ENCODE peak calls at places on chromosome 19, in five cellular contexts. A, D, N, I and F are unnamed samples. For H3K9me3, the result is how much of the 10 kb centered on the place peaks cover.

GRCh38 chr19:6654347-6655310 is 15.3 kb downstream of the TNFSF14 start:
- DNase-seq in I (no peak), A (no peak), D (no peak), N (no peak), F (no peak)

GRCh38 chr19:7267792-7268736 is 26.1 kb downstream of the INSR start:
- DNase-seq in D (peak), N (no peak), I (peak), A (no peak), F (no peak)

GRCh38 chr19:3304871-3305423 is 61.4 kb upstream of the NFIC start:
- DNase-seq in D (peak), I (peak), A (peak), N (no peak), F (peak)

GRCh38 chr19:4641132-4641531 is 1.8 kb downstream of the TNFAIP8L1 start:
- DNase-seq in I (no peak), D (peak), A (no peak), N (no peak), F (no peak)

GRCh38 chr19:18762125-18763023 is 28.7 kb downstream of the COMP start:
- DNase-seq in I (peak), N (no peak), A (peak), D (no peak), F (no peak)

GRCh38 chr19:18208098-18208951 is 4.5 kb upstream of the RAB3A start:
- DNase-seq in A (no peak), N (no peak), I (peak), D (no peak), F (peak)

GRCh38 chr19:4456566-4456842 is 1.1 kb downstream of the UBXN6 start:
- DNase-seq in D (peak), N (no peak), I (peak), A (peak), F (no peak)

GRCh38 chr19:48714759-48715261 is 4.7 kb downstream of the MAMSTR start:
- DNase-seq in I (no peak), A (no peak), N (no peak), D (no peak), F (no peak)

GRCh38 chr19:2976609-2977000 is 759 bp upstream of the TLE6 start:
- DNase-seq in I (no peak), N (no peak), A (peak), D (peak), F (no peak)

GRCh38 chr19:33689886-33690285 is 68.1 kb downstream of the CHST8 start:
- DNase-seq in I (no peak), D (no peak), A (peak), N (no peak), F (no peak)

GRCh38 chr19:14113762-14114414 is 3.7 kb downstream of the PRKACA start:
- DNase-seq in A (no peak), I (peak), N (no peak), D (no peak), F (peak)

GRCh38 chr19:55216461-55217198 is 7.3 kb upstream of the PTPRH start:
- DNase-seq in A (peak), I (peak), N (peak), D (peak), F (no peak)

GRCh38 chr19:10780368-10780767 is 55.6 kb downstream of the TMED1 start:
- DNase-seq in I (peak), A (no peak), D (peak), N (no peak), F (no peak)

GRCh38 chr19:4690362-4690761 is 20.2 kb upstream of the MYDGF start:
- DNase-seq in N (no peak), D (no peak), A (no peak), I (no peak), F (no peak)

GRCh38 chr19:29873024-29873800 is 61.4 kb downstream of the CCNE1 start:
- DNase-seq in I (peak), N (no peak), A (peak), D (no peak), F (peak)

GRCh38 chr19:5691930-5692784 is 2.1 kb downstream of the RPL36 start:
- DNase-seq in D (no peak), I (peak), N (no peak), A (no peak), F (no peak)

GRCh38 chr19:19860756-19861390 is 4.8 kb upstream of the ZNF253 start:
- DNase-seq in I (no peak), A (peak), N (no peak), D (peak), F (peak)

GRCh38 chr19:13748169-13748884 is 16.0 kb upstream of the MRI1 start:
- DNase-seq in D (peak), A (peak), I (no peak), N (no peak), F (no peak)

GRCh38 chr19:6632002-6632621 is 37.8 kb downstream of the TNFSF14 start:
- DNase-seq in A (peak), I (no peak), D (peak), N (peak), F (peak)

GRCh38 chr19:11115895-11116446 is 26.7 kb downstream of the LDLR start:
- DNase-seq in I (no peak), N (no peak), A (no peak), D (no peak), F (no peak)

GRCh38 chr19:54399189-54399588 is 16.1 kb upstream of the TTYH1 start:
- DNase-seq in A (no peak), N (no peak), I (no peak), D (no peak), F (no peak)

GRCh38 chr19:54073829-54074228 is 7.3 kb downstream of the TARM1 start:
- DNase-seq in A (no peak), D (no peak), I (no peak), N (no peak), F (no peak)

GRCh38 chr19:5281588-5281987 is 59.0 kb downstream of the PTPRS start:
- DNase-seq in A (no peak), D (peak), I (peak), N (no peak), F (no peak)

GRCh38 chr19:1471514-1472107 is 7.4 kb downstream of the C19orf25 start:
- DNase-seq in N (no peak), I (peak), D (no peak), A (no peak), F (no peak)

GRCh38 chr19:51407631-51408131 is 9.8 kb downstream of the SIGLEC10 start:
- DNase-seq in N (no peak), D (no peak), I (no peak), A (peak), F (no peak)

GRCh38 chr19:32373614-32374295 is 28.3 kb downstream of the ZNF507 start:
- DNase-seq in D (peak), I (no peak), N (peak), A (peak), F (no peak)

GRCh38 chr19:3852614-3853254 is 16.1 kb downstream of the ZFR2 start:
- DNase-seq in I (no peak), D (no peak), N (no peak), A (no peak), F (no peak)

GRCh38 chr19:53079313-53079924 is 23.8 kb downstream of the ZNF160 start:
- DNase-seq in N (no peak), I (no peak), A (no peak), D (no peak), F (no peak)

GRCh38 chr19:44182145-44182544 is 17.2 kb downstream of the ZNF226 start:
- DNase-seq in A (no peak), I (no peak), N (no peak), D (no peak), F (no peak)

GRCh38 chr19:44176590-44176989 is 11.7 kb downstream of the ZNF226 start:
- DNase-seq in N (no peak), D (no peak), A (no peak), I (no peak), F (no peak)

GRCh38 chr19:44180968-44181367 is 16.1 kb downstream of the ZNF226 start:
- DNase-seq in I (no peak), A (no peak), D (no peak), N (no peak), F (no peak)
- H3K9me3 ChIP-seq in I (half or more), A (under half), D (under half), N (half or more), F (under half)

GRCh38 chr19:56594446-56594782 is 688 bp upstream of the ZNF71 start:
- DNase-seq in D (no peak), A (no peak), N (no peak), I (no peak), F (no peak)
- H3K9me3 ChIP-seq in D (under half), A (under half), N (under half), I (under half), F (under half)

DNA sequence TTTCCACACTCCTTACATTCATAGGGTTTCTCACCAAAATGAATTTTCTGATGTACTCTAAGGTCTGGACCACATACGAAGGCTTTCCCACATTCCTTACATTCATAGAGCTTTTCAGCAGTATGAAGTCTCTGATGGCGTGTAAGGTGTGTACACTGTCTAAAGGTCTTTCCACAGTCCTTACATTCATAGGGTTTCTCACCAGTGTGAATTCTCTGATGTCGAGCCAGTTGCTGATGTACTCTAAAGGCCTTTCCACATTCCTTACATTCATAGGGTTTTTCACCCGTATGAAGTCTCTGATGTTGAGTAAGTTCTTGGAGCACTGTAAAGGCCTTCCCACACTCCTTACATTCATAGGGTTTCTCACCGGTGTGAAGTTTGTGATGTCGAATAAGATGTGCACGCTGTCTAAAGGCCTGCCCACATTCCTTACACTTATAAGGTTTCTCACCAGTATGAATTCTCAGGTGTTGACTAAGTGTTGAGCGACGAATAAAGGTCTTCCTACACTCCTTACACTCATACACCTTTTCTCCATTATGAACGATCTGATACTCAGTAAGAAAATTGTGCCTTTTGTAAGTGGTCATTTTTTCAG is 38.1 kb downstream of the ZFP14 start:
- DNase-seq in D (no peak), A (no peak), N (no peak), I (no peak), F (no peak)
- H3K9me3 ChIP-seq in D (under half), A (under half), N (half or more), I (half or more), F (under half)

DNA sequence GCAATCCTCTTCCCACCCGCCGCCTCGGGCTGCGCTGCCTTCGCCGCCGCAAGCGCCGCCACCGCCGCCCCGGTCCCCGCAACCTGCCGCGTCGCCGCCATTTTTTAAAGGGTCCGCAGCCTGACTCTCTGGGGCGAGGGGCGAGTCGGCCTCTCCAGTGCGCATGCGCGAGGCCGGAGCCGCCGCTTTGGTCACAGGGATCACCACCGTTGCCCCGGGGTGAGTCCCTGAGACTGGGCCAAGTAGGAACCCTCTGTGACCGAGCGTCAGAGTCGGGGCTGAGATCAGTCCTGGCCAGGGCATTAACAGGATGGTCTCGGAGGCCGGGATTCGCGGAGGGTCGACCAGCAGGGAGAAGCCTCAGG is 42.6 kb downstream of the ZNF146 start:
- DNase-seq in A (no peak), N (no peak), D (peak), I (no peak), F (no peak)
- H3K9me3 ChIP-seq in A (under half), N (under half), D (under half), I (under half), F (under half)

DNA sequence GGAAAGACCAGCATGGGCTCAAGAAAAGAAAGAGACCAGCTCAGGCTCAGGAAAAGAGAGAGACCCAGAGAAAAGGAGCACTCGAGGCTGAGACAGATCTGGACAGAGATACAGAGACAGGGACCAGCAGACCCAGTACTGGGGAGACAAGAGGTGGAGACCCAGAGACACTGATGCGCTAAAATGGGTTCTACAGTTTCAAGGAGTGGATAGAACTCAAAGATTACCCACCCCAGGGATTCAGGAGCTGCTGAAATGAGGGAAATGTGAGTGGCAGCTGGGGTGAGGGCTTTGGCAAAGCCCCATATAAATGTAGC is 609 bp upstream of the ZSCAN18 start:
- DNase-seq in N (no peak), D (no peak), I (no peak), A (no peak), F (no peak)
- H3K9me3 ChIP-seq in N (under half), D (under half), I (under half), A (under half), F (under half)

DNA sequence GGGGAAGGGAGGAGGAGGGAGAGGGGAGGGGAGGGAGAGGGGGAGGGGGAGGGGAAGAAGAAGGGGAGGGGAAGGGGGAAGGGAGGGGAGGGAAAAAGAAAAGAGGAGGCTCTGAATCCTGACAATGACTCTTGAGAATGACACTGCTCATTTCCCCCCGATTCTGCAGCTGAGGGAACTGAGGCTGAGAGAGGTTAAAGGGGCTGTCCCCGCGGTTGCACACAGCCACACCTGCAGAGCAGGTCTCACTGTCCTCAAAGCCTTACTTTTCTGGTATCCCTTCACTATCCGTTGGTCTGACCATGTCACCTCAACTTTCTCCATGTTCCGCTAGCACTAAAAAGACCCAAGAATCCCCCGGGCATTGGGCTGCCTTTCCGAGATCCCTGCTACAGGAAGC is 35.4 kb downstream of the CYP4F2 start:
- DNase-seq in I (no peak), A (no peak), D (no peak), N (no peak), F (no peak)
- H3K9me3 ChIP-seq in I (under half), A (under half), D (under half), N (under half), F (under half)